ENCODE peak calls at places on chromosomes 16 and 17, in four cellular contexts. C, V, G and A are unnamed samples.

GRCh38 chr17:66507103-66507923 is 204.9 kb downstream of the PRKCA start:
- DNase-seq in G (no peak), V (no peak), C (no peak), A (no peak)

GRCh38 chr17:38751144-38751802 is 1.3 kb upstream of the PSMB3 start:
- DNase-seq in V (peak), G (no peak), C (no peak), A (no peak)

GRCh38 chr16:50781518-50781917 is 39.6 kb downstream of the CYLD start:
- DNase-seq in C (no peak), V (no peak), G (no peak), A (no peak)

GRCh38 chr16:84082110-84082509 is 34.6 kb downstream of the MBTPS1 start:
- DNase-seq in G (no peak), C (no peak), V (no peak), A (no peak)

GRCh38 chr17:51000835-51001638 is 119.6 kb downstream of the SPAG9 start:
- DNase-seq in C (no peak), G (no peak), V (peak), A (no peak)

GRCh38 chr17:10198509-10199249 is at the start of gene GAS7:
- DNase-seq in C (peak), V (no peak), G (peak), A (peak)

GRCh38 chr16:27179500-27180072 is 23.7 kb upstream of the KDM8 start:
- DNase-seq in C (peak), V (no peak), G (peak), A (peak)

GRCh38 chr16:67241008-67241900 is 6.0 kb downstream of the FHOD1 start:
- DNase-seq in C (no peak), V (no peak), G (no peak), A (no peak)

GRCh38 chr17:47935961-47936360 is 5.4 kb upstream of the PNPO start:
- DNase-seq in V (no peak), G (no peak), C (no peak), A (no peak)

GRCh38 chr17:15955793-15956541 is 11.0 kb downstream of the ADORA2B start:
- DNase-seq in G (no peak), C (no peak), V (no peak), A (no peak)

GRCh38 chr16:57862698-57863433 is 60.6 kb upstream of the KIFC3 start:
- DNase-seq in G (no peak), V (no peak), C (no peak), A (no peak)